ENCODE peak calls at places on chromosomes 11 and 22, in six cellular contexts. One of them, this sample, is unnamed.

GRCh38 chr11:46364056-46364455 is 16.8 kb downstream of the DGKZ start:
- DNase-seq in upper lobe of right lung: no peak
- DNase-seq in bronchial epithelial cell: no peak
- DNase-seq in CD8-positive, alpha-beta T cell: no peak
- DNase-seq in GM06990: no peak
- DNase-seq in A549: no peak
- DNase-seq in this sample: no peak

GRCh38 chr11:64081663-64082442 is 46.1 kb downstream of the FLRT1 start:
- DNase-seq in A549: no peak
- DNase-seq in GM06990: no peak
- DNase-seq in CD8-positive, alpha-beta T cell: no peak
- DNase-seq in upper lobe of right lung: no peak
- DNase-seq in bronchial epithelial cell: no peak
- DNase-seq in this sample: no peak

GRCh38 chr11:64000026-64000739 is 13.9 kb downstream of the OTUB1 start:
- DNase-seq in bronchial epithelial cell: peak; percentile 32
- DNase-seq in upper lobe of right lung: peak; percentile 84
- DNase-seq in A549: no peak
- DNase-seq in GM06990: peak; percentile 74
- DNase-seq in CD8-positive, alpha-beta T cell: peak; percentile 69
- DNase-seq in this sample: peak; percentile 74

GRCh38 chr11:128552783-128553661 is 34.3 kb downstream of the ETS1 start:
- DNase-seq in bronchial epithelial cell: no peak
- DNase-seq in A549: no peak
- DNase-seq in upper lobe of right lung: no peak
- DNase-seq in GM06990: peak; percentile 78
- DNase-seq in CD8-positive, alpha-beta T cell: no peak
- DNase-seq in this sample: peak; percentile 33

GRCh38 chr11:117327567-117328413 is at the start of gene CEP164:
- DNase-seq in A549: peak; percentile 94
- DNase-seq in CD8-positive, alpha-beta T cell: peak; percentile 96
- DNase-seq in bronchial epithelial cell: peak; percentile 92
- DNase-seq in upper lobe of right lung: peak; percentile 97
- DNase-seq in GM06990: peak; percentile 95
- DNase-seq in this sample: peak; percentile 82

GRCh38 chr11:46295996-46296519 is 18.6 kb downstream of the CREB3L1 start:
- DNase-seq in A549: no peak
- DNase-seq in GM06990: no peak
- DNase-seq in CD8-positive, alpha-beta T cell: no peak
- DNase-seq in bronchial epithelial cell: no peak
- DNase-seq in upper lobe of right lung: no peak
- DNase-seq in this sample: no peak

GRCh38 chr11:19268901-19269300 is 28.2 kb upstream of the E2F8 start:
- DNase-seq in upper lobe of right lung: no peak
- DNase-seq in GM06990: no peak
- DNase-seq in A549: no peak
- DNase-seq in CD8-positive, alpha-beta T cell: no peak
- DNase-seq in bronchial epithelial cell: no peak
- DNase-seq in this sample: no peak

GRCh38 chr11:477042-477715 is 27.1 kb downstream of the PTDSS2 start:
- DNase-seq in CD8-positive, alpha-beta T cell: no peak
- DNase-seq in A549: no peak
- DNase-seq in GM06990: no peak
- DNase-seq in upper lobe of right lung: no peak
- DNase-seq in bronchial epithelial cell: no peak
- DNase-seq in this sample: no peak

GRCh38 chr11:77199346-77199745 is 71.3 kb downstream of the MYO7A start:
- DNase-seq in CD8-positive, alpha-beta T cell: no peak
- DNase-seq in A549: no peak
- DNase-seq in GM06990: no peak
- DNase-seq in bronchial epithelial cell: no peak
- DNase-seq in upper lobe of right lung: peak; percentile 37
- DNase-seq in this sample: no peak

GRCh38 chr11:110184974-110185597 is 91.9 kb downstream of the ZC3H12C start:
- DNase-seq in GM06990: no peak
- DNase-seq in A549: no peak
- DNase-seq in bronchial epithelial cell: peak; percentile 86
- DNase-seq in upper lobe of right lung: no peak
- DNase-seq in CD8-positive, alpha-beta T cell: no peak
- DNase-seq in this sample: no peak

GRCh38 chr11:61756452-61757212 is 4.2 kb downstream of the MYRF start:
- DNase-seq in A549: peak; percentile 89
- DNase-seq in GM06990: peak; percentile 78
- DNase-seq in CD8-positive, alpha-beta T cell: peak; percentile 26
- DNase-seq in bronchial epithelial cell: peak; percentile 29
- DNase-seq in upper lobe of right lung: no peak
- DNase-seq in this sample: no peak

GRCh38 chr11:115408036-115408911 is 95.9 kb downstream of the CADM1 start:
- DNase-seq in A549: no peak
- DNase-seq in bronchial epithelial cell: no peak
- DNase-seq in upper lobe of right lung: no peak
- DNase-seq in CD8-positive, alpha-beta T cell: no peak
- DNase-seq in GM06990: no peak
- DNase-seq in this sample: no peak

GRCh38 chr11:118135051-118135795 is 17.4 kb downstream of the SCN4B start:
- DNase-seq in upper lobe of right lung: peak; percentile 33
- DNase-seq in A549: no peak
- DNase-seq in GM06990: no peak
- DNase-seq in bronchial epithelial cell: no peak
- DNase-seq in CD8-positive, alpha-beta T cell: no peak
- DNase-seq in this sample: no peak

GRCh38 chr11:46112961-46113617 is 8.2 kb downstream of the PHF21A start:
- DNase-seq in CD8-positive, alpha-beta T cell: peak; percentile 18
- DNase-seq in bronchial epithelial cell: peak; percentile 80
- DNase-seq in GM06990: peak; percentile 51
- DNase-seq in upper lobe of right lung: no peak
- DNase-seq in A549: peak; percentile 83
- DNase-seq in this sample: no peak

GRCh38 chr11:104198576-104198975 is 34.6 kb upstream of the PDGFD start:
- DNase-seq in A549: no peak
- DNase-seq in upper lobe of right lung: no peak
- DNase-seq in CD8-positive, alpha-beta T cell: no peak
- DNase-seq in GM06990: no peak
- DNase-seq in bronchial epithelial cell: peak; percentile 31
- DNase-seq in this sample: no peak

GRCh38 chr11:17601206-17602075 is 54.4 kb downstream of the OTOG start:
- DNase-seq in upper lobe of right lung: no peak
- DNase-seq in GM06990: no peak
- DNase-seq in bronchial epithelial cell: no peak
- DNase-seq in A549: no peak
- DNase-seq in CD8-positive, alpha-beta T cell: no peak
- DNase-seq in this sample: no peak

GRCh38 chr11:103958475-103959215 is 77.8 kb upstream of the DDI1 start:
- DNase-seq in upper lobe of right lung: no peak
- DNase-seq in GM06990: no peak
- DNase-seq in bronchial epithelial cell: no peak
- DNase-seq in CD8-positive, alpha-beta T cell: no peak
- DNase-seq in A549: no peak
- DNase-seq in this sample: no peak

GRCh38 chr11:124793466-124794278 is 6.5 kb downstream of the MSANTD2 start:
- DNase-seq in bronchial epithelial cell: peak; percentile 52
- DNase-seq in GM06990: peak; percentile 16
- DNase-seq in A549: peak; percentile 62
- DNase-seq in upper lobe of right lung: no peak
- DNase-seq in CD8-positive, alpha-beta T cell: peak; percentile 15
- DNase-seq in this sample: no peak

GRCh38 chr11:92311616-92312449 is 87.2 kb downstream of the FAT3 start:
- DNase-seq in bronchial epithelial cell: peak; percentile 74
- DNase-seq in A549: no peak
- DNase-seq in CD8-positive, alpha-beta T cell: no peak
- DNase-seq in upper lobe of right lung: no peak
- DNase-seq in GM06990: no peak
- DNase-seq in this sample: no peak

GRCh38 chr22:47328550-47329243 is 566.2 kb downstream of the TBC1D22A start:
- DNase-seq in GM06990: no peak
- DNase-seq in CD8-positive, alpha-beta T cell: no peak
- DNase-seq in A549: peak; percentile 76
- DNase-seq in upper lobe of right lung: no peak
- DNase-seq in bronchial epithelial cell: peak; percentile 74
- DNase-seq in this sample: no peak

GRCh38 chr22:24954114-24954463 is 1.6 kb downstream of the KIAA1671 start:
- DNase-seq in upper lobe of right lung: no peak
- DNase-seq in GM06990: no peak
- DNase-seq in CD8-positive, alpha-beta T cell: no peak
- DNase-seq in bronchial epithelial cell: no peak
- DNase-seq in A549: no peak
- DNase-seq in this sample: no peak

GRCh38 chr11:70097783-70098182 is 19.7 kb downstream of the ANO1 start:
- DNase-seq in upper lobe of right lung: no peak
- DNase-seq in bronchial epithelial cell: no peak
- DNase-seq in A549: no peak
- DNase-seq in CD8-positive, alpha-beta T cell: no peak
- DNase-seq in GM06990: no peak
- DNase-seq in this sample: no peak

GRCh38 chr22:49129736-49130135 is 697.9 kb downstream of the BRD1 start:
- DNase-seq in bronchial epithelial cell: no peak
- DNase-seq in CD8-positive, alpha-beta T cell: no peak
- DNase-seq in GM06990: no peak
- DNase-seq in A549: no peak
- DNase-seq in upper lobe of right lung: no peak
- DNase-seq in this sample: no peak

GRCh38 chr22:37818397-37819099 is 4.6 kb upstream of the GALR3 start:
- DNase-seq in A549: no peak
- DNase-seq in upper lobe of right lung: peak; percentile 89
- DNase-seq in GM06990: peak; percentile 68
- DNase-seq in CD8-positive, alpha-beta T cell: peak; percentile 62
- DNase-seq in bronchial epithelial cell: peak; percentile 22
- DNase-seq in this sample: no peak
- TF ChIP-seq CTCF in A549: no peak
- TF ChIP-seq CTCF in upper lobe of right lung: peak; percentile 45
- TF ChIP-seq CTCF in GM06990: peak; percentile 38
- TF ChIP-seq CTCF in CD8-positive, alpha-beta T cell: peak; percentile 30
- TF ChIP-seq CTCF in bronchial epithelial cell: peak; percentile 60
- TF ChIP-seq CTCF in this sample: peak; percentile 54

GRCh38 chr11:97454988-97455387 is 1065.2 kb downstream of the JRKL start:
- DNase-seq in A549: no peak
- DNase-seq in GM06990: no peak
- DNase-seq in bronchial epithelial cell: peak; percentile 23
- DNase-seq in upper lobe of right lung: no peak
- DNase-seq in CD8-positive, alpha-beta T cell: no peak
- DNase-seq in this sample: no peak
- TF ChIP-seq CTCF in A549: no peak
- TF ChIP-seq CTCF in GM06990: no peak
- TF ChIP-seq CTCF in bronchial epithelial cell: peak; percentile 28
- TF ChIP-seq CTCF in upper lobe of right lung: peak; percentile 20
- TF ChIP-seq CTCF in CD8-positive, alpha-beta T cell: no peak
- TF ChIP-seq CTCF in this sample: peak; percentile 54

GRCh38 chr11:8257003-8257664 is 6.5 kb downstream of the LMO1 start:
- DNase-seq in CD8-positive, alpha-beta T cell: no peak
- DNase-seq in A549: no peak
- DNase-seq in upper lobe of right lung: peak; percentile 40
- DNase-seq in bronchial epithelial cell: peak; percentile 39
- DNase-seq in GM06990: no peak
- DNase-seq in this sample: no peak
- TF ChIP-seq CTCF in CD8-positive, alpha-beta T cell: no peak
- TF ChIP-seq CTCF in A549: no peak
- TF ChIP-seq CTCF in upper lobe of right lung: no peak
- TF ChIP-seq CTCF in bronchial epithelial cell: no peak
- TF ChIP-seq CTCF in GM06990: no peak
- TF ChIP-seq CTCF in this sample: no peak

GRCh38 chr11:66310324-66310723 is 6.5 kb downstream of the CD248 start:
- DNase-seq in bronchial epithelial cell: no peak
- DNase-seq in GM06990: no peak
- DNase-seq in CD8-positive, alpha-beta T cell: no peak
- DNase-seq in A549: no peak
- DNase-seq in upper lobe of right lung: no peak
- DNase-seq in this sample: no peak

GRCh38 chr11:66311965-66312548 is 4.8 kb downstream of the CD248 start:
- DNase-seq in GM06990: peak; percentile 94
- DNase-seq in CD8-positive, alpha-beta T cell: peak; percentile 97
- DNase-seq in bronchial epithelial cell: peak; percentile 89
- DNase-seq in upper lobe of right lung: peak; percentile 96
- DNase-seq in A549: peak; percentile 98
- DNase-seq in this sample: peak; percentile 72

GRCh38 chr11:66313321-66314185 is 3.3 kb downstream of the CD248 start:
- DNase-seq in bronchial epithelial cell: no peak
- DNase-seq in GM06990: no peak
- DNase-seq in upper lobe of right lung: peak; percentile 63
- DNase-seq in CD8-positive, alpha-beta T cell: peak; percentile 27
- DNase-seq in A549: no peak
- DNase-seq in this sample: no peak

GRCh38 chr11:66312549-66313320 is 4.1 kb downstream of the CD248 start:
- DNase-seq in CD8-positive, alpha-beta T cell: peak; percentile 99
- DNase-seq in bronchial epithelial cell: peak; percentile 90
- DNase-seq in A549: peak; percentile 98
- DNase-seq in upper lobe of right lung: peak; percentile 100
- DNase-seq in GM06990: peak; percentile 92
- DNase-seq in this sample: peak; percentile 100

GRCh38 chr11:66311470-66311964 is 5.3 kb downstream of the CD248 start:
- DNase-seq in A549: no peak
- DNase-seq in CD8-positive, alpha-beta T cell: no peak
- DNase-seq in bronchial epithelial cell: no peak
- DNase-seq in GM06990: no peak
- DNase-seq in upper lobe of right lung: no peak
- DNase-seq in this sample: no peak
- TF ChIP-seq CTCF in A549: no peak
- TF ChIP-seq CTCF in CD8-positive, alpha-beta T cell: no peak
- TF ChIP-seq CTCF in bronchial epithelial cell: no peak
- TF ChIP-seq CTCF in GM06990: no peak
- TF ChIP-seq CTCF in upper lobe of right lung: no peak
- TF ChIP-seq CTCF in this sample: no peak

DNA sequence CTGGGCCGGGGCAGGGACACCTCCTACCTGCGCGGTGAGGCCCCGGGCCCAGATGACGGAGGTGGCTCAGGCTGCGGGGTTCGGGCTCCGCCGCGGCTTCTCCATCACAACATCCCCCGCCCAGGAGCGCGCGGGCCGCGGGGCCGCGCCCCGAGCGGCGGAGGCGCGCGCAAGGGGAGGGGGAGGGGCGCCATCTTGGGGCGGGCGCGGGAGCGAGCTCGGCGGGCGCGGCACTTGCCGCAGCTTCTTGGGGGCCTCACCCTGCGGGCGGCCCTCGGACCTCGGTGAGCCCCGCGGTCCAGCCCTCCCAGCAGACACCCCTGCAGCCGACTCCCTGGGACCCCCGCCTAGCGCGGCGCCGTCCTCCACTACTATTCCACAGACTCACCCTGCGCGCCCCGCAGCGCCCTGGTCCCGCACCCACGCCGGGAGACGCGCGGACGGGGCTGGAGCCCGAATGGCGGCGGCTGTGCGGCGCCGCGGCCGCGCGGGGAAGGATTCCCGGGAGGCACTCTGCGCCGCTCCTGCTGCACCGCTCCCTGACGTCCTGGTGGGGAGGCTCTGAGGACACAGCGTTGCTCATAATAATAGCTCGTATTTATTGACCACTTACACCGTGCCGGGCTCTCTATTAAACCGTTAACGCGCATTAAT is at the start of gene APBB1:
- DNase-seq in upper lobe of right lung: peak; percentile 86
- DNase-seq in bronchial epithelial cell: no peak
- DNase-seq in GM06990: peak; percentile 66
- DNase-seq in CD8-positive, alpha-beta T cell: peak; percentile 67
- DNase-seq in A549: peak; percentile 44
- DNase-seq in this sample: peak; percentile 67
- TF ChIP-seq CTCF in upper lobe of right lung: peak; percentile 25
- TF ChIP-seq CTCF in bronchial epithelial cell: no peak
- TF ChIP-seq CTCF in GM06990: no peak
- TF ChIP-seq CTCF in CD8-positive, alpha-beta T cell: no peak
- TF ChIP-seq CTCF in A549: no peak
- TF ChIP-seq CTCF in this sample: peak; percentile 31

GRCh38 chr22:19291218-19291579 is 320 bp downstream of the CLTCL1 start:
- DNase-seq in bronchial epithelial cell: peak; percentile 4
- DNase-seq in GM06990: peak; percentile 21
- DNase-seq in CD8-positive, alpha-beta T cell: no peak
- DNase-seq in A549: no peak
- DNase-seq in upper lobe of right lung: peak; percentile 78
- DNase-seq in this sample: peak; percentile 29
- TF ChIP-seq CTCF in bronchial epithelial cell: no peak
- TF ChIP-seq CTCF in GM06990: no peak
- TF ChIP-seq CTCF in CD8-positive, alpha-beta T cell: no peak
- TF ChIP-seq CTCF in A549: no peak
- TF ChIP-seq CTCF in upper lobe of right lung: no peak
- TF ChIP-seq CTCF in this sample: no peak

GRCh38 chr11:66851698-66852465 is 5.0 kb upstream of the LRFN4 start:
- DNase-seq in bronchial epithelial cell: no peak
- DNase-seq in A549: peak; percentile 43
- DNase-seq in GM06990: peak; percentile 42
- DNase-seq in CD8-positive, alpha-beta T cell: no peak
- DNase-seq in upper lobe of right lung: peak; percentile 65
- DNase-seq in this sample: no peak
- TF ChIP-seq CTCF in bronchial epithelial cell: peak; percentile 25
- TF ChIP-seq CTCF in A549: no peak
- TF ChIP-seq CTCF in GM06990: peak; percentile 45
- TF ChIP-seq CTCF in CD8-positive, alpha-beta T cell: no peak
- TF ChIP-seq CTCF in upper lobe of right lung: no peak
- TF ChIP-seq CTCF in this sample: peak; percentile 18

This sample was measured in neural crest cell.